ENCODE peak calls at places on chromosomes 11 and 22, in ten cellular contexts. N, X, M, B, Z, A, G, P, U and D are unnamed samples.

GRCh38 chr11:34840736-34841386 is 75.3 kb downstream of the APIP start:
- DNase-seq in N (peak), X (peak), M (no peak), B (peak), Z (no peak), A (no peak), G (peak), P (no peak), U (no peak), D (no peak)

GRCh38 chr11:1053121-1053901 is 16.8 kb upstream of the MUC6 start:
- DNase-seq in N (peak), X (peak), M (no peak), B (no peak), Z (no peak), A (no peak), G (no peak), P (peak), U (no peak), D (no peak)

GRCh38 chr11:1475841-1476240 is 10.7 kb downstream of the MOB2 start:
- DNase-seq in N (no peak), X (no peak), M (no peak), B (no peak), Z (no peak), A (no peak), G (no peak), P (no peak), U (no peak), D (no peak)

GRCh38 chr11:1750481-1750839 is at the start of gene IFITM10:
- DNase-seq in N (peak), X (no peak), M (no peak), B (peak), Z (no peak), A (no peak), G (no peak), P (no peak), U (no peak), D (no peak)

GRCh38 chr11:110026823-110027626 is 66.2 kb upstream of the ZC3H12C start:
- DNase-seq in N (no peak), X (no peak), M (peak), B (no peak), Z (no peak), A (no peak), G (no peak), P (no peak), U (no peak), D (no peak)

GRCh38 chr22:29987143-29987542 is 93.1 kb upstream of the HORMAD2 start:
- DNase-seq in N (no peak), X (no peak), M (no peak), B (no peak), Z (no peak), A (no peak), G (no peak), P (no peak), U (no peak), D (no peak)

GRCh38 chr11:132033051-132033450 is 662.6 kb downstream of the NTM start:
- DNase-seq in N (no peak), X (no peak), M (no peak), B (no peak), Z (no peak), A (no peak), G (no peak), P (no peak), U (no peak), D (no peak)

GRCh38 chr11:70948416-70948815 is 304.0 kb downstream of the SHANK2 start:
- DNase-seq in N (no peak), X (no peak), M (no peak), B (no peak), Z (no peak), A (no peak), G (no peak), P (no peak), U (no peak), D (no peak)

GRCh38 chr11:95157824-95158223 is 68.2 kb downstream of the ENDOD1 start:
- DNase-seq in N (no peak), X (no peak), M (no peak), B (no peak), Z (no peak), A (no peak), G (no peak), P (no peak), U (no peak), D (no peak)

GRCh38 chr11:44622190-44622650 is 56.8 kb downstream of the CD82 start:
- DNase-seq in N (no peak), X (peak), M (no peak), B (peak), Z (peak), A (no peak), G (no peak), P (no peak), U (no peak), D (peak)

GRCh38 chr11:13329670-13330401 is 52.2 kb downstream of the BMAL1 start:
- DNase-seq in N (peak), X (no peak), M (peak), B (peak), Z (no peak), A (no peak), G (no peak), P (peak), U (no peak), D (no peak)

GRCh38 chr11:7671347-7671746 is 2.0 kb downstream of the CYB5R2 start:
- DNase-seq in N (no peak), X (peak), M (peak), B (no peak), Z (no peak), A (no peak), G (no peak), P (no peak), U (no peak), D (no peak)

GRCh38 chr22:43823353-43823908 is 11.3 kb upstream of the EFCAB6 start:
- DNase-seq in N (peak), X (peak), M (no peak), B (peak), Z (no peak), A (no peak), G (peak), P (no peak), U (no peak), D (peak)

GRCh38 chr11:2383823-2384722 is 7.0 kb downstream of the CD81 start:
- DNase-seq in N (no peak), X (no peak), M (no peak), B (peak), Z (peak), A (no peak), G (no peak), P (no peak), U (no peak), D (no peak)

GRCh38 chr11:24386551-24387404 is 110.1 kb upstream of the LUZP2 start:
- DNase-seq in N (no peak), X (no peak), M (no peak), B (no peak), Z (no peak), A (no peak), G (peak), P (no peak), U (no peak), D (no peak)

GRCh38 chr22:37243402-37244113 is 511 bp downstream of the RAC2 start:
- DNase-seq in N (no peak), X (no peak), M (no peak), B (peak), Z (no peak), A (no peak), G (no peak), P (no peak), U (no peak), D (no peak)

GRCh38 chr22:24146791-24147353 is 34.4 kb upstream of the SUSD2 start:
- DNase-seq in N (peak), X (peak), M (peak), B (no peak), Z (peak), A (no peak), G (no peak), P (peak), U (no peak), D (no peak)

GRCh38 chr11:132866783-132867545 is 665.3 kb downstream of the OPCML start:
- DNase-seq in N (no peak), X (no peak), M (no peak), B (no peak), Z (no peak), A (no peak), G (no peak), P (no peak), U (no peak), D (no peak)

GRCh38 chr11:95450547-95451123 is 219.6 kb upstream of the SESN3 start:
- DNase-seq in N (no peak), X (no peak), M (no peak), B (no peak), Z (no peak), A (no peak), G (no peak), P (no peak), U (no peak), D (no peak)

GRCh38 chr22:38707346-38707745 is 1.6 kb downstream of the GTPBP1 start:
- DNase-seq in N (no peak), X (no peak), M (no peak), B (no peak), Z (no peak), A (no peak), G (peak), P (no peak), U (no peak), D (no peak)

GRCh38 chr11:71572811-71573210 is 7.4 kb downstream of the KRTAP5-10 start:
- DNase-seq in N (no peak), X (no peak), M (peak), B (no peak), Z (no peak), A (no peak), G (no peak), P (no peak), U (no peak), D (no peak)

GRCh38 chr11:36719708-36720107 is 121.7 kb upstream of the RAG2 start:
- DNase-seq in N (no peak), X (no peak), M (no peak), B (no peak), Z (no peak), A (no peak), G (no peak), P (no peak), U (no peak), D (no peak)

GRCh38 chr11:73402834-73403185 is 26.6 kb downstream of the RELT start:
- DNase-seq in N (no peak), X (no peak), M (no peak), B (no peak), Z (no peak), A (no peak), G (no peak), P (no peak), U (no peak), D (no peak)

GRCh38 chr22:41469218-41469851 is 418 bp downstream of the ACO2 start:
- DNase-seq in N (no peak), X (no peak), M (peak), B (peak), Z (no peak), A (no peak), G (no peak), P (peak), U (no peak), D (no peak)
- TF ChIP-seq POLR2A in N (no peak), X (no peak), M (no peak), B (no peak), Z (no peak), A (no peak), G (no peak), P (no peak), U (no peak), D (no peak)

GRCh38 chr11:16770016-16770415 is 31.6 kb downstream of the C11orf58 start:
- DNase-seq in N (no peak), X (no peak), M (no peak), B (no peak), Z (no peak), A (no peak), G (no peak), P (no peak), U (no peak), D (peak)
- H3K4me3 ChIP-seq in N (no peak), X (no peak), M (no peak), B (no peak), Z (no peak), A (no peak), G (no peak), P (no peak), U (no peak), D (no peak)

GRCh38 chr22:50320116-50320515 is 6.7 kb downstream of the DENND6B start:
- DNase-seq in N (no peak), X (no peak), M (no peak), B (no peak), Z (no peak), A (no peak), G (no peak), P (no peak), U (no peak), D (no peak)

GRCh38 chr22:50319503-50319951 is 7.3 kb downstream of the DENND6B start:
- DNase-seq in N (no peak), X (no peak), M (no peak), B (no peak), Z (no peak), A (no peak), G (no peak), P (no peak), U (no peak), D (no peak)

GRCh38 chr22:50318356-50318697 is 8.5 kb downstream of the DENND6B start:
- DNase-seq in N (no peak), X (no peak), M (no peak), B (no peak), Z (no peak), A (no peak), G (no peak), P (no peak), U (no peak), D (no peak)

GRCh38 chr22:50317674-50318073 is 9.1 kb downstream of the DENND6B start:
- DNase-seq in N (no peak), X (no peak), M (no peak), B (no peak), Z (no peak), A (no peak), G (no peak), P (no peak), U (no peak), D (no peak)

GRCh38 chr22:50318698-50319411 is 8.0 kb downstream of the DENND6B start:
- DNase-seq in N (no peak), X (no peak), M (no peak), B (no peak), Z (no peak), A (no peak), G (no peak), P (no peak), U (no peak), D (peak)
- TF ChIP-seq CTCF in N (no peak), X (no peak), M (no peak), B (no peak), Z (no peak), A (no peak), G (no peak), P (no peak), U (no peak), D (no peak)

GRCh38 chr11:62753736-62754603 is at the start of gene ZBTB3:
- DNase-seq in N (peak), X (peak), M (peak), B (peak), Z (peak), A (peak), G (peak), P (peak), U (peak), D (peak)
- TF ChIP-seq POLR2A in N (peak), X (peak), M (peak), B (peak), Z (peak), A (peak), G (peak), P (no peak), U (peak), D (no peak)